ENCODE peak calls at places on chromosomes 7 and 10, in nine cellular contexts. G, C, A, Q, B, R, Z, H and Y are unnamed samples.

GRCh38 chr7:34155225-34155908 is 250.0 kb downstream of the BMPER start:
- DNase-seq in G (peak; percentile 14), C (no peak), A (peak; percentile 54), Q (no peak), B (no peak), R (no peak), Z (peak; percentile 95), H (no peak), Y (no peak)

GRCh38 chr7:39609084-39609461 is 14.3 kb upstream of the RALA start:
- DNase-seq in G (no peak), C (no peak), A (no peak), Q (no peak), B (no peak), R (no peak), Z (no peak), H (no peak), Y (no peak)

GRCh38 chr10:132611026-132611910 is 73.7 kb downstream of the INPP5A start:
- DNase-seq in G (no peak), C (no peak), A (no peak), Q (no peak), B (no peak), R (no peak), Z (no peak), H (peak; percentile 4), Y (no peak)

GRCh38 chr7:28102778-28103177 is 77.8 kb downstream of the JAZF1 start:
- DNase-seq in G (peak; percentile 63), C (no peak), A (no peak), Q (no peak), B (no peak), R (no peak), Z (peak; percentile 81), H (no peak), Y (no peak)

GRCh38 chr7:133230591-133231194 is 22.2 kb upstream of the EXOC4 start:
- DNase-seq in G (peak; percentile 73), C (peak; percentile 53), A (no peak), Q (peak; percentile 17), B (no peak), R (peak; percentile 30), Z (peak; percentile 69), H (peak; percentile 61), Y (peak; percentile 70)

GRCh38 chr10:96129387-96130325 is at the start of gene ZNF518A:
- DNase-seq in G (peak; percentile 99), C (peak; percentile 87), A (peak; percentile 95), Q (peak; percentile 92), B (peak; percentile 90), R (peak; percentile 91), Z (peak; percentile 90), H (peak; percentile 83), Y (peak; percentile 91)

GRCh38 chr7:106484562-106484961 is 176.4 kb downstream of the CCDC71L start:
- DNase-seq in G (peak; percentile 73), C (no peak), A (no peak), Q (no peak), B (no peak), R (no peak), Z (peak; percentile 40), H (peak; percentile 47), Y (no peak)

GRCh38 chr10:1492641-1493040 is 244.7 kb downstream of the ADARB2 start:
- DNase-seq in G (no peak), C (no peak), A (no peak), Q (no peak), B (no peak), R (no peak), Z (no peak), H (no peak), Y (no peak)

GRCh38 chr10:84204122-84204521 is 9.8 kb downstream of the CDHR1 start:
- DNase-seq in G (peak; percentile 54), C (peak; percentile 59), A (no peak), Q (no peak), B (no peak), R (no peak), Z (peak; percentile 33), H (no peak), Y (peak; percentile 81)

GRCh38 chr10:11776080-11776479 is 33.9 kb downstream of the ECHDC3 start:
- DNase-seq in G (no peak), C (no peak), A (no peak), Q (no peak), B (no peak), R (no peak), Z (no peak), H (no peak), Y (no peak)

GRCh38 chr10:93813507-93814465 is 56.0 kb downstream of the LGI1 start:
- DNase-seq in G (peak; percentile 63), C (peak; percentile 69), A (peak; percentile 20), Q (peak; percentile 2), B (peak; percentile 11), R (peak; percentile 52), Z (peak; percentile 61), H (peak; percentile 61), Y (peak; percentile 73)

GRCh38 chr10:100528885-100529472 is 692 bp downstream of the NDUFB8 start:
- DNase-seq in G (no peak), C (no peak), A (no peak), Q (no peak), B (no peak), R (no peak), Z (no peak), H (no peak), Y (no peak)

GRCh38 chr7:30743371-30744074 is 8.4 kb upstream of the INMT start:
- DNase-seq in G (peak; percentile 15), C (no peak), A (no peak), Q (no peak), B (no peak), R (no peak), Z (peak; percentile 35), H (peak; percentile 49), Y (no peak)

GRCh38 chr10:52308251-52309031 is 5.6 kb upstream of the DKK1 start:
- DNase-seq in G (peak; percentile 47), C (peak; percentile 82), A (no peak), Q (peak; percentile 47), B (no peak), R (peak; percentile 39), Z (peak; percentile 67), H (peak; percentile 74), Y (peak; percentile 77)